ENCODE peak calls at places on chromosomes 3 and 15, in five cellular contexts. O is suprapubic skin, M is ovary, Z is Panc1, Q is GM06990. L is an unnamed sample.

GRCh38 chr3:149090907-149091306 is 4.6 kb upstream of the HLTF start:
- DNase-seq in O (no peak), M (no peak), Z (no peak), Q (peak), L (no peak)

GRCh38 chr15:82186748-82187415 is 75.7 kb downstream of the EFL1 start:
- DNase-seq in O (no peak), M (no peak), Z (no peak), Q (peak), L (no peak)

GRCh38 chr3:107957506-107957905 is 133.3 kb downstream of the CD47 start:
- DNase-seq in O (no peak), M (no peak), Z (no peak), Q (no peak), L (no peak)

GRCh38 chr15:98796685-98797084 is 148.3 kb downstream of the IGF1R start:
- DNase-seq in O (no peak), M (no peak), Z (no peak), Q (no peak), L (no peak)

GRCh38 chr3:197256836-197257444 is 41.5 kb downstream of the DLG1 start:
- DNase-seq in O (no peak), M (peak), Z (peak), Q (peak), L (peak)

GRCh38 chr3:141797167-141797773 is 34.1 kb downstream of the GRK7 start:
- DNase-seq in O (peak), M (peak), Z (no peak), Q (peak), L (peak)

GRCh38 chr3:57961828-57962447 is 46.3 kb upstream of the FLNB start:
- DNase-seq in O (no peak), M (no peak), Z (no peak), Q (peak), L (peak)

GRCh38 chr3:13114811-13115615 is 41.8 kb upstream of the IQSEC1 start:
- DNase-seq in O (no peak), M (no peak), Z (no peak), Q (no peak), L (no peak)

GRCh38 chr3:14569474-14569873 is 29.3 kb upstream of the GRIP2 start:
- DNase-seq in O (no peak), M (no peak), Z (no peak), Q (no peak), L (no peak)

GRCh38 chr3:10459954-10460754 is 45.2 kb downstream of the ATP2B2 start:
- DNase-seq in O (no peak), M (no peak), Z (no peak), Q (peak), L (peak)

GRCh38 chr15:43071451-43071850 is 34.4 kb downstream of the UBR1 start:
- DNase-seq in O (no peak), M (no peak), Z (no peak), Q (no peak), L (no peak)

GRCh38 chr3:95798628-95799027 is 1015.8 kb upstream of the EPHA6 start:
- DNase-seq in O (no peak), M (no peak), Z (no peak), Q (no peak), L (no peak)

GRCh38 chr3:111338059-111338698 is 203.8 kb upstream of the CD96 start:
- DNase-seq in O (no peak), M (peak), Z (no peak), Q (no peak), L (peak)

GRCh38 chr15:62506217-62506805 is 341.2 kb upstream of the C2CD4B start:
- DNase-seq in O (no peak), M (no peak), Z (peak), Q (no peak), L (peak)

GRCh38 chr3:129989391-129989790 is 14.9 kb downstream of the TRH start:
- DNase-seq in O (no peak), M (no peak), Z (no peak), Q (no peak), L (no peak)

GRCh38 chr15:51155016-51155580 is 60.4 kb upstream of the TNFAIP8L3 start:
- DNase-seq in O (no peak), M (no peak), Z (no peak), Q (no peak), L (no peak)

GRCh38 chr3:127718916-127719290 is 46.2 kb downstream of the ABTB1 start:
- DNase-seq in O (no peak), M (no peak), Z (no peak), Q (no peak), L (no peak)

GRCh38 chr15:62497356-62497755 is 332.3 kb upstream of the C2CD4B start:
- DNase-seq in O (no peak), M (no peak), Z (no peak), Q (no peak), L (no peak)

GRCh38 chr3:126895178-126896066 is 87.5 kb upstream of the PLXNA1 start:
- DNase-seq in O (no peak), M (peak), Z (no peak), Q (no peak), L (no peak)

GRCh38 chr3:10419637-10420232 is 85.7 kb downstream of the ATP2B2 start:
- DNase-seq in O (no peak), M (no peak), Z (no peak), Q (no peak), L (no peak)

GRCh38 chr3:46646700-46647099 is 34.4 kb downstream of the FAM240A start:
- DNase-seq in O (no peak), M (no peak), Z (no peak), Q (no peak), L (peak)

GRCh38 chr3:160685144-160685766 is 8.3 kb downstream of the ARL14 start:
- DNase-seq in O (no peak), M (no peak), Z (no peak), Q (no peak), L (no peak)

GRCh38 chr15:93035953-93036810 is 52.8 kb downstream of the RGMA start:
- DNase-seq in O (peak), M (peak), Z (no peak), Q (no peak), L (no peak)

GRCh38 chr3:102454101-102454625 is 19.3 kb downstream of the ZPLD1 start:
- DNase-seq in O (no peak), M (no peak), Z (no peak), Q (no peak), L (no peak)

GRCh38 chr15:74036271-74037170 is 42.0 kb downstream of the PML start:
- DNase-seq in O (peak), M (peak), Z (no peak), Q (no peak), L (peak)

GRCh38 chr3:129021140-129021551 is 20.0 kb downstream of the EFCC1 start:
- DNase-seq in O (no peak), M (no peak), Z (no peak), Q (no peak), L (peak)

GRCh38 chr3:196159952-196160804 is 51.0 kb downstream of the ZDHHC19 start:
- DNase-seq in O (no peak), M (no peak), Z (no peak), Q (peak), L (peak)

GRCh38 chr3:143428351-143428750 is 308.8 kb downstream of the CHST2 start:
- DNase-seq in O (no peak), M (no peak), Z (no peak), Q (no peak), L (no peak)

GRCh38 chr3:143430582-143430981 is 311.0 kb downstream of the CHST2 start:
- DNase-seq in O (no peak), M (no peak), Z (no peak), Q (no peak), L (no peak)

GRCh38 chr3:143436231-143436930 is 316.8 kb downstream of the CHST2 start:
- DNase-seq in O (no peak), M (no peak), Z (no peak), Q (no peak), L (no peak)

GRCh38 chr3:143429628-143430514 is 310.3 kb downstream of the CHST2 start:
- DNase-seq in O (no peak), M (no peak), Z (no peak), Q (no peak), L (no peak)

DNA sequence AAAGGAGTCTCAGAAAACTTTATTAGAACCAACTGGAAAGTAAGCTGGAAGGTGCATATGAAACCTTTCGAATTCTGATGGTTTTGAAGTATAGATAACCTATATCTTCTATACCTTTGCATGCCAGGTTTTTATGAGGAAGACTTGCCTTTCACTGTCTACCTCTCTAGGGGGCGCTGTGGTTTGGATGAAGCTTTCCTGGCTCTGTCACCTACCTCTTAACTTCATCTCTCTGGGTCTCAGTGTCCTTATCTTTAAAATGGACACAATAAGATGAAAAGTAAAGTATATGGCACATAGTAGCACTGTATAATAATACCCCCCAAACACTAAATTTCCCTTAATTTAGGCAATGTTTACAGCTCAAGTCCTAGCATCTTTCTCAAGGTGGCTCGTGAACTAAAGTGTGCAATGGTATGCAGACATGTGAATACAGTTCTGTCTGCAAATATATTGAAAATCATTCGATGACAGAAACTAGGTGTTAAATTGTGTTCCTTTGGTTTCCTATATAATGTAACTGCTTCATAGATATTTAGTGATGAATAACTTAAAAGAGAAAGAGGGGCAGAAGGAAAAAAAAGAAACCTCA is 314.3 kb downstream of the CHST2 start:
- DNase-seq in O (no peak), M (no peak), Z (no peak), Q (no peak), L (no peak)
- TF ChIP-seq CTCF in O (peak), M (no peak), Z (peak), Q (peak), L (peak)

GRCh38 chr3:25449857-25450256 is 21.8 kb downstream of the RARB start:
- DNase-seq in O (no peak), M (no peak), Z (no peak), Q (no peak), L (no peak)

GRCh38 chr3:25447925-25448324 is 19.9 kb downstream of the RARB start:
- DNase-seq in O (no peak), M (no peak), Z (no peak), Q (no peak), L (no peak)

GRCh38 chr3:25452185-25452584 is 24.1 kb downstream of the RARB start:
- DNase-seq in O (no peak), M (no peak), Z (no peak), Q (no peak), L (no peak)

GRCh38 chr3:25447285-25447684 is 19.2 kb downstream of the RARB start:
- DNase-seq in O (no peak), M (no peak), Z (no peak), Q (no peak), L (no peak)

GRCh38 chr3:25448750-25449684 is 21.0 kb downstream of the RARB start:
- DNase-seq in O (peak), M (peak), Z (no peak), Q (no peak), L (peak)
- H3K4me3 ChIP-seq in O (no peak), M (no peak), Z (no peak), Q (no peak), L (no peak)

GRCh38 chr15:39974656-39975230 is 40.8 kb downstream of the EIF2AK4 start:
- DNase-seq in O (no peak), M (no peak), Z (no peak), Q (no peak), L (no peak)

GRCh38 chr15:39979606-39980005 is 45.7 kb downstream of the EIF2AK4 start:
- DNase-seq in O (no peak), M (no peak), Z (no peak), Q (no peak), L (no peak)

DNA sequence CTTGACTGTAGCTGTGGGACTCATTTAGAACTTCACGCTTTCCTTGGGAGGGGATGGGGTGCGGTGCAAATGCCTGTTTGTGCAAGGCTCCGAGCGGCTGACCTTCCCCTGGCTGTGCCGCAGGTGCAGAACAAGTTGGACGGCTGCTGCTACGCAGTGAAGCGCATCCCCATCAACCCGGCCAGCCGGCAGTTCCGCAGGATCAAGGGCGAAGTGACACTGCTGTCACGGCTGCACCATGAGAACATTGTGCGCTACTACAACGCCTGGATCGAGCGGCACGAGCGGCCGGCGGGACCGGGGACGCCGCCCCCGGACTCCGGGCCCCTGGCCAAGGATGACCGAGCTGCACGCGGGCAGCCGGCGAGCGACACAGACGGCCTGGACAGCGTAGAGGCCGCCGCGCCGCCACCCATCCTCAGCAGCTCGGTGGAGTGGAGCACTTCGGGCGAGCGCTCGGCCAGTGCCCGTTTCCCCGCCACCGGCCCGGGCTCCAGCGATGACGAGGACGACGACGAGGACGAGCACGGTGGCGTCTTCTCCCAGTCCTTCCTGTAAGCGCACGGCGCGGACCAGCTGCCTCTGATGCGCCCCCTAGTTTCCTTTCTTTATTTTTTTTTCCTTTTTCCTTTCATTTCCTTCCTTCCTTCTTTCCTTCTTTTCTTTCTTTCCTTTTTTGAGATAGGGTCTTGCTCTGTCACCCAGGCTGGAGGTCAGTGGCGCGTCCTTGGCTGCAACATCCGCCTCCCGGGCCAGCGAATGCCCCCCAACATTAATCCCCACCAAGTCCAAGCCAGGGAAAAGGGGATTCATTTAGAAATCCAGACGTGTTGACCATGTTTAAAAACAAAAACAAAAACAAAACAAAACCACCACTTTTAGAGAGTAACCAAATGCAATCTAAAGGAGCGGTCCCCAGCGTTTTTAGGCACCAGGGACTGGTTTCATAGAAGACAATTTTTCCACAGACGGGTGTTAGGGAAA is 42.7 kb downstream of the EIF2AK4 start:
- DNase-seq in O (no peak), M (peak), Z (no peak), Q (no peak), L (peak)
- TF ChIP-seq CTCF in O (peak), M (peak), Z (peak), Q (no peak), L (peak)

DNA sequence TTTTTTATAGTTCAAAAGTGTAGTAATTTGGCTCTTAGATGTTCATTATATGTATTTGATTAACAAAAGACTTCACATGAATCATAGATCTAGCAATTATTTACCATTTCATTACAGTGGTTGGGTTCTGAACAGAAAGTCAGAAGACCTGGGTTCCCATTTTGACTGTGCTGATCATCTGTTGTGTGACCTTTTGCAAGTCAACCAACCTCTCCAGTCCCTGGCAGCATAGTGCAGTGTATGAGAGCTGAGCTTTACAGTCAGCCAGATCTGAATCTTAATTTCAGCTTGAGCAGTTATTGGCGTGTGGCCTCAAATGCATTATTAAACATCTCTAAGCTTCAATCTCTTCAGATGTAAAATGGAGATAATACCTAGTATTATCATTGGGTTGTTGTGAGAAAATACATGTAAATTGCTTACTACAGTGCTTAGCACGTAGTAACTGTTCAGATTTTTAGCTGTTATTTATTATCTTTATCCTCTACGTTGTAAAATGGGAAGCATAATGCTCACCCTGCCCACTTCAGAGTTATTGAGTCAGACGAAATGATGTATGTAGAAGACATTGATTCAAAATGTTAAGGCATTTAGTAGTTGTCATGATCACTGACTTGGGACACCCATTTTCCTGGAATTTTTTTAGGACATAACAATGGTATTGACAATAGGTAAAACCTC is 104.0 kb downstream of the KLHL25 start:
- DNase-seq in O (no peak), M (no peak), Z (no peak), Q (no peak), L (no peak)
- H3K4me3 ChIP-seq in O (peak), M (no peak), Z (no peak), Q (peak), L (no peak)

GRCh38 chr15:77517579-77517978 is 96.9 kb downstream of the HMG20A start:
- DNase-seq in O (no peak), M (no peak), Z (no peak), Q (no peak), L (no peak)

GRCh38 chr15:77519540-77519939 is 98.9 kb downstream of the HMG20A start:
- DNase-seq in O (peak), M (no peak), Z (no peak), Q (no peak), L (no peak)

GRCh38 chr15:77516786-77517185 is 96.1 kb downstream of the HMG20A start:
- DNase-seq in O (no peak), M (no peak), Z (no peak), Q (no peak), L (no peak)

GRCh38 chr15:77516076-77516475 is 95.4 kb downstream of the HMG20A start:
- DNase-seq in O (no peak), M (no peak), Z (no peak), Q (no peak), L (no peak)

GRCh38 chr15:77518458-77518857 is 97.8 kb downstream of the HMG20A start:
- DNase-seq in O (peak), M (no peak), Z (no peak), Q (no peak), L (no peak)
- TF ChIP-seq CTCF in O (no peak), M (no peak), Z (no peak), Q (no peak), L (no peak)

DNA sequence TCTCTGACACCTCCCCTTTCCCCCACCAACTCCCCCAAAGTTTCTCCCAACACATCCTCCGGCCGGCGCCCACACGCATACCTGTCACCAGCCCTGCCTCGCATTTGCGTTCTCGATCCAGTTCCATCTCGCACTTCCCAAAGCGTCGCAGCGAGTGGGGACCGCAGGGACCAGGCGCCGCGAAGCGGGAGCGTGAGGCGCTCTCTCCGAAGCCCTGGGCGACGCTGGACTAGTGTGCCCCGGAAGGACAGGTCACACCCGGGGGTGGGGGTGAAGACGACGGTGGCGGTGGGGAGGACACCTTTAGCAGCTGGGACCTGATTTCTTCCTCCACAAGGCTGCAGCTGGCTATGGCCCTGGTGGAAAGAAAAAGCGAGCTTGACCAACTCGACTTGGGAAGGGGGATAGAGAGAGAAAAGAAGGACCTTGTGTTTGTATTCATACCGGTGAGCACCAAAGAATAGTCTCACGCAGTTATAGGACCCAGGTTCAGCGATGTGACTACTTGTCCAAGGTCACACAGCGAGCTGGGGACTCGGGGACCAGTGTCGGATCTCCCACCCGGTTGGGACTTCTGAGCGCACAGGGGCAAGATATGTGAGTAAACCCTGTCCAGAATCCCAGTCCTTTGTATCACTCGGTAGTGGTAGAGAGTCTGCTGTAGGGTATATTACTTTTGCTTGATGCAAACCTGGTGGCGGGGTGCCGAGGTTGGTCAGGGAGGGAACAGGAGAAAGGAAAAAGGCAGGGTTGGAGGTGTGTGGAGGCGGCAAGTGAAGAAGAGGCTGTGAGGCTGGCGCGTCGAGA is 608 bp upstream of the GHSR start:
- DNase-seq in O (no peak), M (no peak), Z (no peak), Q (no peak), L (no peak)
- H3K4me3 ChIP-seq in O (no peak), M (no peak), Z (no peak), Q (no peak), L (no peak)

GRCh38 chr15:34329006-34329405 is 8.6 kb downstream of the SLC12A6 start:
- DNase-seq in O (no peak), M (no peak), Z (no peak), Q (no peak), L (no peak)

GRCh38 chr15:34323217-34323616 is 14.4 kb downstream of the SLC12A6 start:
- DNase-seq in O (no peak), M (no peak), Z (no peak), Q (no peak), L (no peak)

GRCh38 chr15:34325368-34325767 is 12.2 kb downstream of the SLC12A6 start:
- DNase-seq in O (no peak), M (no peak), Z (no peak), Q (no peak), L (no peak)

GRCh38 chr15:34327906-34328305 is 9.7 kb downstream of the SLC12A6 start:
- DNase-seq in O (no peak), M (no peak), Z (no peak), Q (peak), L (no peak)

DNA sequence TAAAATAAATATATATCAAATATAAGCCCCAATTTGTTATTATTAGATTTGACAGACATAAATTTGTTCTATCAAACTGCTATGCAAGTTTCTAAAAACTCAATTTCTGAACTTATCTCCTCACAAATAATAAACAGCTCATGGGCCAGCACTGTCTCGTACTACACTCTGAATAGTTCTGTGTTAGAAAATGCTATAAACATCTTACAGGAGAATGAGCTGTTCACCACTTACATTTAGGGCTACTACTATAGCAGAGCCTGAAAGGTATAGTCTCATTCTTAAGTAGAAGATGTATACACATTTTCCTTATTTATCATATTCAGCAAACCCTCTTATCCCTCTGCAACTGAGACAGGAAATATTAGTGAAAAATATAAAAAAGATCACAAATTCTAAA is 12.6 kb downstream of the SLC12A6 start:
- DNase-seq in O (no peak), M (no peak), Z (no peak), Q (no peak), L (no peak)
- TF ChIP-seq CTCF in O (no peak), M (no peak), Z (no peak), Q (no peak), L (no peak)

L was measured in astrocyte of the spinal cord.